ENCODE peak calls at places on chromosomes 12 and 14, in six cellular contexts. G, L, A, P, N and O are unnamed samples.

GRCh38 chr14:100448376-100448775 is 125.2 kb downstream of the SLC25A47 start:
- DNase-seq in G (no peak), L (no peak), A (no peak), P (no peak), N (no peak), O (no peak)

GRCh38 chr14:76193696-76194095 is 42.0 kb downstream of the GPATCH2L start:
- DNase-seq in G (peak), L (no peak), A (no peak), P (no peak), N (no peak), O (no peak)

GRCh38 chr12:124027753-124028559 is 54.9 kb downstream of the ZNF664 start:
- DNase-seq in G (no peak), L (no peak), A (no peak), P (no peak), N (no peak), O (no peak)

GRCh38 chr12:106135075-106135474 is 3.7 kb downstream of the NUAK1 start:
- DNase-seq in G (no peak), L (no peak), A (no peak), P (peak), N (no peak), O (no peak)

GRCh38 chr14:98234208-98234607 is 1037.8 kb downstream of the BCL11B start:
- DNase-seq in G (no peak), L (no peak), A (no peak), P (no peak), N (no peak), O (no peak)

GRCh38 chr14:35515916-35516315 is 18.0 kb upstream of the INSM2 start:
- DNase-seq in G (no peak), L (no peak), A (no peak), P (no peak), N (no peak), O (no peak)

GRCh38 chr14:85058170-85058569 is 471.8 kb upstream of the FLRT2 start:
- DNase-seq in G (peak), L (no peak), A (no peak), P (peak), N (no peak), O (no peak)

GRCh38 chr12:55997535-55997859 is 421 bp downstream of the SUOX start:
- DNase-seq in G (no peak), L (no peak), A (no peak), P (no peak), N (no peak), O (peak)

GRCh38 chr12:48018618-48018995 is 14.3 kb upstream of the COL2A1 start:
- DNase-seq in G (no peak), L (no peak), A (no peak), P (no peak), N (no peak), O (no peak)

GRCh38 chr12:131137009-131137835 is 183.5 kb downstream of the ADGRD1 start:
- DNase-seq in G (no peak), L (no peak), A (no peak), P (no peak), N (no peak), O (no peak)

GRCh38 chr12:69330475-69331473 is 17.4 kb upstream of the LYZ start:
- DNase-seq in G (no peak), L (peak), A (peak), P (peak), N (peak), O (no peak)

GRCh38 chr12:132642846-132643835 is 24.6 kb downstream of the P2RX2 start:
- DNase-seq in G (no peak), L (no peak), A (no peak), P (no peak), N (no peak), O (no peak)

GRCh38 chr12:54424232-54424631 is 5.2 kb upstream of the ITGA5 start:
- DNase-seq in G (no peak), L (no peak), A (no peak), P (no peak), N (no peak), O (no peak)

GRCh38 chr12:8553088-8553627 is 12.5 kb upstream of the CLEC4E start:
- DNase-seq in G (no peak), L (no peak), A (no peak), P (no peak), N (no peak), O (no peak)

GRCh38 chr12:12048266-12048665 is 22.5 kb upstream of the BCL2L14 start:
- DNase-seq in G (no peak), L (no peak), A (no peak), P (no peak), N (no peak), O (no peak)

GRCh38 chr14:81269100-81269978 is 48.6 kb upstream of the GTF2A1 start:
- DNase-seq in G (peak), L (peak), A (peak), P (peak), N (peak), O (no peak)

GRCh38 chr12:105378821-105379400 is 48.4 kb downstream of the C12orf75 start:
- DNase-seq in G (peak), L (peak), A (no peak), P (peak), N (no peak), O (no peak)

GRCh38 chr14:75771614-75772013 is 110.6 kb downstream of the TTLL5 start:
- DNase-seq in G (no peak), L (no peak), A (no peak), P (no peak), N (no peak), O (no peak)

GRCh38 chr12:45959025-45959424 is 31.3 kb downstream of the SCAF11 start:
- DNase-seq in G (no peak), L (no peak), A (no peak), P (no peak), N (no peak), O (no peak)

GRCh38 chr12:7362734-7363133 is 58.9 kb downstream of the ACSM4 start:
- DNase-seq in G (no peak), L (no peak), A (no peak), P (no peak), N (no peak), O (no peak)

GRCh38 chr14:65846469-65846868 is 433.9 kb downstream of the FUT8 start:
- DNase-seq in G (no peak), L (no peak), A (no peak), P (no peak), N (peak), O (no peak)

GRCh38 chr12:112111931-112112330 is 3.3 kb upstream of the NAA25 start:
- DNase-seq in G (no peak), L (no peak), A (peak), P (no peak), N (no peak), O (peak)

GRCh38 chr14:74019743-74020142 is 594 bp downstream of the BBOF1 start:
- DNase-seq in G (peak), L (peak), A (peak), P (peak), N (no peak), O (no peak)

GRCh38 chr12:38056701-38057689 is 259.6 kb upstream of the ALG10B start:
- DNase-seq in G (no peak), L (peak), A (no peak), P (no peak), N (no peak), O (no peak)

GRCh38 chr14:103149351-103149750 is 26.1 kb downstream of the TNFAIP2 start:
- DNase-seq in G (no peak), L (no peak), A (no peak), P (no peak), N (no peak), O (no peak)

GRCh38 chr12:70733385-70733784 is 96.2 kb upstream of the PTPRB start:
- DNase-seq in G (peak), L (peak), A (peak), P (peak), N (peak), O (no peak)

GRCh38 chr14:37198273-37198598 is 499 bp downstream of the MIPOL1 start:
- DNase-seq in G (no peak), L (no peak), A (no peak), P (no peak), N (no peak), O (no peak)

GRCh38 chr14:102201776-102202175 is 62.1 kb downstream of the WDR20 start:
- DNase-seq in G (no peak), L (no peak), A (no peak), P (no peak), N (no peak), O (no peak)